ENCODE peak calls at places on chromosomes 4 and X, in five cellular contexts. U is body of pancreas, N is dorsolateral prefrontal cortex, P is HFF-Myc, V is lower leg skin. D is an unnamed sample.

GRCh38 chr4:52932586-52933482 is 70.7 kb downstream of the RASL11B start:
- DNase-seq in P (no peak), U (no peak), N (no peak), V (no peak), D (no peak)

GRCh38 chr4:88939697-88940096 is 117.3 kb downstream of the FAM13A start:
- DNase-seq in P (no peak), V (no peak), U (no peak), N (no peak), D (no peak)

GRCh38 chr4:66649236-66649635 is 896.1 kb downstream of the CENPC start:
- DNase-seq in N (no peak), U (no peak), V (no peak), P (no peak), D (no peak)

GRCh38 chr4:140426610-140427103 is 791 bp downstream of the CLGN start:
- DNase-seq in N (no peak), V (no peak), P (no peak), U (peak), D (no peak)

GRCh38 chr4:112284662-112285411 is 867 bp downstream of the TIFA start:
- DNase-seq in N (no peak), P (no peak), U (peak), V (no peak), D (no peak)

GRCh38 chrX:86102341-86102740 is 45.9 kb upstream of the DACH2 start:
- DNase-seq in V (no peak), N (no peak), U (no peak), P (no peak), D (no peak)

GRCh38 chr4:98260047-98260578 is 1.1 kb upstream of the RAP1GDS1 start:
- DNase-seq in N (peak), U (peak), V (peak), P (no peak), D (no peak)

GRCh38 chrX:123291623-123292022 is 107.5 kb downstream of the GRIA3 start:
- DNase-seq in N (no peak), P (no peak), U (no peak), V (no peak), D (no peak)

GRCh38 chr4:176065365-176066249 is at the start of gene WDR17:
- DNase-seq in U (peak), P (peak), V (peak), N (peak), D (peak)

GRCh38 chr4:99808260-99808857 is 8.3 kb upstream of the DAPP1 start:
- DNase-seq in U (peak), P (no peak), V (no peak), N (no peak), D (no peak)

GRCh38 chr4:144699565-144699964 is 53.6 kb downstream of the HHIP start:
- DNase-seq in P (no peak), V (no peak), N (no peak), U (no peak), D (no peak)

GRCh38 chr4:78703079-78703478 is 73.1 kb upstream of the BMP2K start:
- DNase-seq in V (no peak), N (no peak), U (no peak), P (no peak), D (no peak)

GRCh38 chr4:33052241-33052640 is 2332.1 kb downstream of the PCDH7 start:
- DNase-seq in U (no peak), P (no peak), V (no peak), N (no peak), D (no peak)

GRCh38 chr4:33054161-33054560 is 2334.0 kb downstream of the PCDH7 start:
- DNase-seq in U (no peak), N (no peak), P (no peak), V (no peak), D (no peak)

DNA sequence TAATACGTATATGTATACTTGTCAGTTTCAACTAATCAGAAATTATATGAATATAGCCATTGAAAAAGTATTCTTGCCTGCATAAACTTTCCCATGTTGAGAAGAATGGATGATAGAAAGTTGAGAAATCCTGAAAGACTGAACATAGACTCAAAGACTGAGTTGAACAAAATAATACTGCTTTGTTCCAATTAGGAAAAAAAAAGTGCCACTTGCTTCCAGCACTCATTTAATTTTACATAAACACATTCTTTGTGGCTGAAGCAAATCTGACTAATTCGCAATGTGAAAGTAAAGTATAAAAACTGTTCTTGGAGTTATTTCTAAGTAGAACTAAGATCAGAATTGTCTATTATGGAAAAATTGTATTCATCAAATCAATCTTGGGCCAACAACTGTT is 2334.5 kb downstream of the PCDH7 start:
- DNase-seq in P (no peak), V (no peak), N (no peak), U (no peak), D (no peak)
- TF ChIP-seq CTCF in P (no peak), V (no peak), N (no peak), U (no peak), D (no peak)

GRCh38 chr4:77360451-77360850 is 203.4 kb downstream of the CCNG2 start:
- DNase-seq in P (no peak), V (no peak), U (no peak), N (no peak), D (no peak)

GRCh38 chr4:77354550-77354949 is 197.5 kb downstream of the CCNG2 start:
- DNase-seq in V (no peak), U (no peak), P (no peak), N (no peak), D (no peak)

GRCh38 chr4:77355731-77356130 is 198.7 kb downstream of the CCNG2 start:
- DNase-seq in V (no peak), U (no peak), N (no peak), P (no peak), D (no peak)

DNA sequence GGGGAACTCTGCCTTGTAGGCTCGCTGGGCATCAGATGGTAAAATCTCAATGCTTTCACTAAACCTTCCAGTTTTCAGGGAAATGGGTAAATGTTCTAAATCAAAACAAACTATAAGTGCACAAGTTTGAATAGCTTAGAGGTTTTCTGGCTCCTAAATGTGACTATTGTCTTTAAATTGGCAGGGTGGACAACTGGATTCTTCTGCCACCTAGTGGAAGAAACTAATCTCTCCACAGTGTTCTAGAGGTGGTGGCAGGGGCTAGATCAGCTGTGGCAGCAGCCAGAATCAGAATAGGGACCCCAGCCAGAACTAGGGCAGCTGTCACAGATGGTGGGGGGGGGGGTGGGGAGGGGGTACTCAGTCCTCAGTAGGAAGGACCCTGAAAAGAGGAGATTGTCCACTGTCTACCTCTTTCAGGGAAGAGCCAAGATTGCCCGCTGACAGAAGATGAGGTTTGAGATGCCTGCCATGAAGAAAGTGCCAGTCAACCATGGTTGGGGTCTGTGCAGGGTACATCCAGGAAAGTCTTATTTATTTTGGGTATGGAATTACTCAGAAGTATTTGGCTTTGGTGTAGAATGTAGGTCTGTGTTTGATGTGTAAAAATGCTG is 201.4 kb downstream of the CCNG2 start:
- DNase-seq in P (peak), U (peak), N (no peak), V (no peak), D (no peak)
- TF ChIP-seq CTCF in P (peak), U (peak), N (peak), V (no peak), D (peak)

GRCh38 chr4:118032691-118033090 is 1.6 kb upstream of the NDST3 start:
- DNase-seq in U (no peak), N (no peak), P (no peak), V (no peak), D (no peak)

GRCh38 chr4:118035309-118035708 is 1.0 kb downstream of the NDST3 start:
- DNase-seq in N (no peak), V (no peak), U (no peak), P (no peak), D (no peak)

GRCh38 chr4:118033148-118034060 is 882 bp upstream of the NDST3 start:
- DNase-seq in V (peak), P (peak), U (peak), N (peak), D (peak)

GRCh38 chr4:118036336-118036735 is 2.0 kb downstream of the NDST3 start:
- DNase-seq in N (no peak), U (no peak), V (no peak), P (no peak), D (no peak)

GRCh38 chr4:118034061-118034785 is at the start of gene NDST3:
- DNase-seq in U (peak), N (peak), P (peak), V (no peak), D (no peak)
- TF ChIP-seq CTCF in U (peak), N (peak), P (peak), V (no peak), D (peak)

GRCh38 chrX:118739577-118739976 is 12.2 kb downstream of the IL13RA1 start:
- DNase-seq in N (no peak), U (no peak), V (no peak), P (no peak), D (no peak)
- TF ChIP-seq CTCF in N (no peak), U (no peak), V (no peak), P (no peak), D (no peak)

GRCh38 chr4:145868637-145869409 is 69.8 kb downstream of the ZNF827 start:
- DNase-seq in V (no peak), P (no peak), U (no peak), N (no peak), D (no peak)
- TF ChIP-seq CTCF in V (no peak), P (no peak), U (no peak), N (no peak), D (peak)

GRCh38 chr4:182339246-182339645 is 96.0 kb downstream of the TENM3 start:
- DNase-seq in N (no peak), V (no peak), P (no peak), U (no peak), D (no peak)
- TF ChIP-seq CTCF in N (no peak), V (no peak), P (no peak), U (no peak), D (no peak)